ENCODE peak calls at places on chromosome 9, in five cellular contexts. I is natural killer cell treated with Interleukin-12 subunit alpha and Interleukin-12 subunit beta and Interleukin-15 and Interleukin-18, amount 100 ng/mL, for 72 hours; T is A549; O is GM13977; K is fibroblast of the aortic adventitia. G is an unnamed sample.
A peak's percentile ranks its signal among the peaks of the same experiment; 100 is the strongest.

GRCh38 chr9:133051281-133051900 is 10.4 kb upstream of the CEL start:
- DNase-seq in I (no peak), O (no peak), K (no peak), T (no peak), G (no peak)

GRCh38 chr9:89635007-89635742 is 30.4 kb downstream of the GADD45G start:
- DNase-seq in T (no peak), O (no peak), I (no peak), K (peak; percentile 55), G (no peak)

GRCh38 chr9:29213374-29214161 is 1640.3 kb upstream of the C9orf72 start:
- DNase-seq in O (peak; percentile 22), K (no peak), T (peak; percentile 33), I (no peak), G (peak; percentile 66)

GRCh38 chr9:110255064-110255416 is 1.3 kb downstream of the TXN start:
- DNase-seq in K (no peak), T (no peak), O (no peak), I (no peak), G (no peak)

GRCh38 chr9:70205366-70206020 is 53.3 kb upstream of the SMC5 start:
- DNase-seq in O (peak; percentile 6), K (no peak), I (no peak), T (no peak), G (peak; percentile 50)

GRCh38 chr9:96441798-96442445 is 8.0 kb upstream of the HABP4 start:
- DNase-seq in O (peak; percentile 48), K (peak; percentile 44), I (no peak), T (peak; percentile 56), G (peak; percentile 44)

GRCh38 chr9:93591301-93591700 is 14.9 kb downstream of the PHF2 start:
- DNase-seq in T (no peak), I (no peak), K (no peak), O (no peak), G (no peak)

GRCh38 chr9:79711874-79712273 is 140.1 kb downstream of the TLE4 start:
- DNase-seq in I (no peak), O (no peak), T (no peak), K (no peak), G (no peak)

GRCh38 chr9:103992938-103993595 is 101.0 kb upstream of the SMC2 start:
- DNase-seq in I (no peak), O (no peak), T (no peak), K (no peak), G (no peak)

GRCh38 chr9:127608104-127608966 is 3.7 kb upstream of the STXBP1 start:
- DNase-seq in O (peak; percentile 88), I (peak; percentile 76), K (no peak), T (peak; percentile 83), G (peak; percentile 92)

GRCh38 chr9:89526667-89527066 is 28.8 kb upstream of the SEMA4D start:
- DNase-seq in K (no peak), O (no peak), I (no peak), T (no peak), G (no peak)

GRCh38 chr9:3999706-4000105 is 300.2 kb downstream of the GLIS3 start:
- DNase-seq in T (no peak), K (no peak), I (no peak), O (no peak), G (no peak)

GRCh38 chr9:8579661-8580060 is 780.1 kb upstream of the DMAC1 start:
- DNase-seq in O (no peak), T (no peak), I (no peak), K (no peak), G (no peak)

GRCh38 chr9:134686896-134687295 is 45.3 kb downstream of the COL5A1 start:
- DNase-seq in I (no peak), K (no peak), T (no peak), O (no peak), G (no peak)

GRCh38 chr9:4349841-4350418 is 50.1 kb upstream of the GLIS3 start:
- DNase-seq in O (no peak), K (no peak), I (no peak), T (no peak), G (no peak)

GRCh38 chr9:89576404-89576824 is 28.4 kb upstream of the GADD45G start:
- DNase-seq in T (peak; percentile 38), K (peak; percentile 66), O (peak; percentile 36), I (no peak), G (peak; percentile 51)

GRCh38 chr9:96719538-96720315 is 58.2 kb downstream of the ZNF510 start:
- DNase-seq in I (no peak), O (no peak), T (no peak), K (no peak), G (no peak)

GRCh38 chr9:97954550-97954989 is 16.6 kb upstream of the HEMGN start:
- DNase-seq in T (peak; percentile 70), O (peak; percentile 72), K (peak; percentile 9), I (peak; percentile 66), G (peak; percentile 60)

GRCh38 chr9:87862536-87863268 is 20.0 kb upstream of the SPATA31E1 start:
- DNase-seq in T (peak; percentile 73), O (no peak), K (peak; percentile 71), I (no peak), G (peak; percentile 37)

GRCh38 chr9:35690447-35691324 is 961 bp upstream of the TPM2 start:
- DNase-seq in O (peak; percentile 72), T (peak; percentile 68), K (peak; percentile 71), I (no peak), G (peak; percentile 75)

GRCh38 chr9:127866535-127866934 is 10.9 kb downstream of the AK1 start:
- DNase-seq in T (no peak), O (no peak), K (no peak), I (peak; percentile 44), G (no peak)

GRCh38 chr9:92247296-92247695 is 46.2 kb downstream of the IARS1 start:
- DNase-seq in T (no peak), K (no peak), O (no peak), I (no peak), G (peak; percentile 61)

GRCh38 chr9:128637656-128638055 is 19.0 kb downstream of the DYNC2I2 start:
- DNase-seq in I (no peak), T (no peak), O (no peak), K (no peak), G (no peak)

GRCh38 chr9:34562136-34562745 is 27.3 kb downstream of the CNTFR start:
- DNase-seq in O (peak; percentile 71), K (no peak), T (peak; percentile 23), I (peak; percentile 22), G (no peak)

GRCh38 chr9:136110082-136111061 is 8.3 kb downstream of the TMEM250 start:
- DNase-seq in I (no peak), K (peak; percentile 23), O (no peak), T (no peak), G (peak; percentile 54)

GRCh38 chr9:114777841-114778240 is 28.0 kb downstream of the TNFSF15 start:
- DNase-seq in T (peak; percentile 16), O (no peak), K (no peak), I (no peak), G (no peak)

GRCh38 chr9:92265159-92265558 is 28.3 kb downstream of the IARS1 start:
- DNase-seq in O (no peak), I (no peak), T (no peak), K (no peak), G (no peak)

GRCh38 chr9:135515541-135515951 is 5.7 kb upstream of the LCN1 start:
- DNase-seq in O (no peak), K (no peak), T (no peak), I (no peak), G (no peak)

GRCh38 chr9:127567898-127568617 is 44.0 kb upstream of the STXBP1 start:
- DNase-seq in K (no peak), I (peak; percentile 58), O (no peak), T (no peak), G (peak; percentile 65)

GRCh38 chr9:137945581-137945980 is 68.0 kb downstream of the CACNA1B start:
- DNase-seq in K (no peak), O (no peak), I (no peak), T (peak; percentile 13), G (no peak)

GRCh38 chr9:21060919-21061561 is 16.7 kb downstream of the IFNB1 start:
- DNase-seq in T (no peak), K (peak; percentile 25), I (no peak), O (no peak), G (peak; percentile 16)

GRCh38 chr9:38371495-38371894 is 21.0 kb upstream of the ALDH1B1 start:
- DNase-seq in T (peak; percentile 71), K (peak; percentile 25), O (peak; percentile 75), I (no peak), G (peak; percentile 67)

GRCh38 chr9:33742519-33742918 is 52.8 kb upstream of the PRSS3 start:
- DNase-seq in O (no peak), K (no peak), I (no peak), T (peak; percentile 66), G (no peak)

GRCh38 chr9:79984429-79985067 is 412.8 kb downstream of the TLE4 start:
- DNase-seq in O (no peak), K (no peak), I (no peak), T (no peak), G (no peak)

GRCh38 chr9:13941686-13942085 is 372.3 kb downstream of the NFIB start:
- DNase-seq in K (no peak), T (no peak), I (no peak), O (no peak), G (peak; percentile 8)

GRCh38 chr9:12814877-12815237 is 40.0 kb downstream of the LURAP1L start:
- DNase-seq in O (no peak), T (no peak), I (no peak), K (no peak), G (no peak)

GRCh38 chr9:70435948-70436347 is 21.5 kb upstream of the KLF9 start:
- DNase-seq in K (peak; percentile 91), I (no peak), T (no peak), O (no peak), G (peak; percentile 28)

GRCh38 chr9:93652604-93653592 is 76.5 kb downstream of the PHF2 start:
- DNase-seq in T (no peak), K (no peak), I (peak; percentile 38), O (no peak), G (no peak)

GRCh38 chr9:72726951-72727350 is 205.5 kb downstream of the TMC1 start:
- DNase-seq in K (peak; percentile 30), O (no peak), I (no peak), T (no peak), G (no peak)